ENCODE peak calls at places on chromosomes 16 and 17, in five cellular contexts. One of them, this sample, is unnamed.

GRCh38 chr17:2563061-2563460 is 30.4 kb upstream of the PAFAH1B1 start:
- DNase-seq in H9: no peak
- DNase-seq in BE2C: peak; percentile 16
- DNase-seq in D721Med: no peak
- DNase-seq in GM13977: no peak
- DNase-seq in this sample: no peak

GRCh38 chr17:41659813-41660212 is 28.9 kb upstream of the EIF1 start:
- DNase-seq in H9: no peak
- DNase-seq in BE2C: no peak
- DNase-seq in GM13977: peak; percentile 6
- DNase-seq in D721Med: no peak
- DNase-seq in this sample: no peak

GRCh38 chr16:62194828-62195227 is 158.6 kb upstream of the CDH8 start:
- DNase-seq in D721Med: no peak
- DNase-seq in GM13977: no peak
- DNase-seq in BE2C: no peak
- DNase-seq in H9: no peak
- DNase-seq in this sample: no peak

GRCh38 chr16:25256821-25257503 is 683 bp downstream of the ZKSCAN2 start:
- DNase-seq in H9: peak; percentile 43
- DNase-seq in BE2C: peak; percentile 48
- DNase-seq in GM13977: peak; percentile 28
- DNase-seq in D721Med: no peak
- DNase-seq in this sample: peak; percentile 41

GRCh38 chr17:80647746-80648145 is 103.1 kb downstream of the RPTOR start:
- DNase-seq in GM13977: no peak
- DNase-seq in BE2C: no peak
- DNase-seq in D721Med: no peak
- DNase-seq in H9: no peak
- DNase-seq in this sample: no peak

GRCh38 chr17:11642655-11643054 is 44.4 kb downstream of the DNAH9 start:
- DNase-seq in D721Med: no peak
- DNase-seq in H9: no peak
- DNase-seq in BE2C: no peak
- DNase-seq in GM13977: no peak
- DNase-seq in this sample: no peak

GRCh38 chr16:84975066-84975465 is 36.3 kb downstream of the ZDHHC7 start:
- DNase-seq in BE2C: no peak
- DNase-seq in D721Med: no peak
- DNase-seq in H9: no peak
- DNase-seq in GM13977: no peak
- DNase-seq in this sample: no peak

GRCh38 chr16:87897563-87898505 is 28.5 kb upstream of the SLC7A5 start:
- DNase-seq in D721Med: no peak
- DNase-seq in BE2C: peak; percentile 40
- DNase-seq in GM13977: no peak
- DNase-seq in H9: no peak
- DNase-seq in this sample: no peak

GRCh38 chr17:47844814-47845453 is 3.9 kb upstream of the SCRN2 start:
- DNase-seq in H9: no peak
- DNase-seq in GM13977: no peak
- DNase-seq in BE2C: no peak
- DNase-seq in D721Med: no peak
- DNase-seq in this sample: no peak

GRCh38 chr16:14151256-14152030 is 80.3 kb downstream of the MRTFB start:
- DNase-seq in H9: no peak
- DNase-seq in GM13977: no peak
- DNase-seq in D721Med: no peak
- DNase-seq in BE2C: no peak
- DNase-seq in this sample: no peak

GRCh38 chr16:31196324-31197088 is 6.1 kb downstream of the PYCARD start:
- DNase-seq in BE2C: no peak
- DNase-seq in D721Med: no peak
- DNase-seq in H9: no peak
- DNase-seq in GM13977: no peak
- DNase-seq in this sample: no peak

GRCh38 chr16:783404-784161 is 4.6 kb downstream of the RPUSD1 start:
- DNase-seq in BE2C: peak; percentile 45
- DNase-seq in H9: no peak
- DNase-seq in GM13977: no peak
- DNase-seq in D721Med: no peak
- DNase-seq in this sample: no peak

GRCh38 chr16:54208262-54208661 is 78.3 kb downstream of the IRX3 start:
- DNase-seq in GM13977: no peak
- DNase-seq in H9: no peak
- DNase-seq in D721Med: no peak
- DNase-seq in BE2C: no peak
- DNase-seq in this sample: no peak

GRCh38 chr17:70646673-70647072 is 477.3 kb downstream of the KCNJ2 start:
- DNase-seq in BE2C: no peak
- DNase-seq in D721Med: no peak
- DNase-seq in H9: no peak
- DNase-seq in GM13977: no peak
- DNase-seq in this sample: no peak

GRCh38 chr17:68533887-68534700 is 21.9 kb downstream of the PRKAR1A start:
- DNase-seq in BE2C: no peak
- DNase-seq in D721Med: no peak
- DNase-seq in GM13977: no peak
- DNase-seq in H9: no peak
- DNase-seq in this sample: no peak

GRCh38 chr17:78343099-78343432 is 16.8 kb downstream of the SOCS3 start:
- DNase-seq in BE2C: no peak
- DNase-seq in H9: peak; percentile 75
- DNase-seq in GM13977: no peak
- DNase-seq in D721Med: no peak
- DNase-seq in this sample: no peak

GRCh38 chr17:45092932-45093430 is 31.9 kb downstream of the NMT1 start:
- DNase-seq in H9: no peak
- DNase-seq in D721Med: no peak
- DNase-seq in BE2C: no peak
- DNase-seq in GM13977: no peak
- DNase-seq in this sample: no peak

GRCh38 chr16:50160495-50161164 is 7.5 kb downstream of the TENT4B start:
- DNase-seq in BE2C: no peak
- DNase-seq in GM13977: no peak
- DNase-seq in H9: no peak
- DNase-seq in D721Med: no peak
- DNase-seq in this sample: no peak

GRCh38 chr17:69908599-69909368 is 166.2 kb upstream of the KCNJ16 start:
- DNase-seq in GM13977: no peak
- DNase-seq in BE2C: no peak
- DNase-seq in H9: no peak
- DNase-seq in D721Med: no peak
- DNase-seq in this sample: no peak

GRCh38 chr16:80718480-80719220 is 85.7 kb downstream of the CDYL2 start:
- DNase-seq in GM13977: no peak
- DNase-seq in D721Med: no peak
- DNase-seq in H9: peak; percentile 50
- DNase-seq in BE2C: no peak
- DNase-seq in this sample: no peak

GRCh38 chr17:63503330-63503685 is 19.9 kb upstream of the KCNH6 start:
- DNase-seq in BE2C: no peak
- DNase-seq in D721Med: no peak
- DNase-seq in GM13977: no peak
- DNase-seq in H9: no peak
- DNase-seq in this sample: no peak

GRCh38 chr17:82689077-82689476 is 9.4 kb downstream of the RAB40B start:
- DNase-seq in H9: no peak
- DNase-seq in D721Med: no peak
- DNase-seq in GM13977: no peak
- DNase-seq in BE2C: no peak
- DNase-seq in this sample: no peak

GRCh38 chr16:85390511-85391174 is 222.5 kb upstream of the GSE1 start:
- DNase-seq in GM13977: no peak
- DNase-seq in H9: no peak
- DNase-seq in D721Med: no peak
- DNase-seq in BE2C: peak; percentile 95
- DNase-seq in this sample: peak; percentile 57

GRCh38 chr17:7707446-7707845 is 2.4 kb downstream of the EFNB3 start:
- DNase-seq in GM13977: no peak
- DNase-seq in D721Med: no peak
- DNase-seq in BE2C: no peak
- DNase-seq in H9: peak; percentile 59
- DNase-seq in this sample: no peak

GRCh38 chr17:17877548-17878358 is 41.0 kb upstream of the SREBF1 start:
- DNase-seq in H9: peak; percentile 75
- DNase-seq in D721Med: no peak
- DNase-seq in GM13977: no peak
- DNase-seq in BE2C: peak; percentile 27
- DNase-seq in this sample: peak; percentile 37

GRCh38 chr16:89397331-89397861 is 93.0 kb downstream of the ANKRD11 start:
- DNase-seq in BE2C: no peak
- DNase-seq in D721Med: no peak
- DNase-seq in H9: no peak
- DNase-seq in GM13977: no peak
- DNase-seq in this sample: no peak

GRCh38 chr17:13415877-13416416 is 185.8 kb downstream of the HS3ST3A1 start:
- DNase-seq in GM13977: no peak
- DNase-seq in D721Med: no peak
- DNase-seq in H9: no peak
- DNase-seq in BE2C: peak; percentile 75
- DNase-seq in this sample: no peak

GRCh38 chr17:79789943-79790804 is 6.7 kb downstream of the CBX8 start:
- DNase-seq in GM13977: peak; percentile 94
- DNase-seq in BE2C: peak; percentile 78
- DNase-seq in H9: peak; percentile 81
- DNase-seq in D721Med: peak; percentile 96
- DNase-seq in this sample: peak; percentile 71

GRCh38 chr16:27817038-27817437 is 246.5 kb downstream of the GSG1L start:
- DNase-seq in D721Med: no peak
- DNase-seq in GM13977: no peak
- DNase-seq in BE2C: no peak
- DNase-seq in H9: no peak
- DNase-seq in this sample: no peak

GRCh38 chr17:80731255-80731840 is 186.7 kb downstream of the RPTOR start:
- DNase-seq in H9: no peak
- DNase-seq in GM13977: no peak
- DNase-seq in BE2C: no peak
- DNase-seq in D721Med: no peak
- DNase-seq in this sample: no peak

GRCh38 chr16:80347900-80348299 is 192.9 kb upstream of the DYNLRB2 start:
- DNase-seq in H9: no peak
- DNase-seq in BE2C: no peak
- DNase-seq in GM13977: no peak
- DNase-seq in D721Med: no peak
- DNase-seq in this sample: no peak

GRCh38 chr17:64732336-64733006 is 70.4 kb upstream of the SMURF2 start:
- DNase-seq in BE2C: no peak
- DNase-seq in GM13977: no peak
- DNase-seq in H9: no peak
- DNase-seq in D721Med: no peak
- DNase-seq in this sample: no peak
- TF ChIP-seq CTCF in BE2C: no peak
- TF ChIP-seq CTCF in GM13977: no peak
- TF ChIP-seq CTCF in H9: no peak
- TF ChIP-seq CTCF in D721Med: no peak
- TF ChIP-seq CTCF in this sample: no peak

DNA sequence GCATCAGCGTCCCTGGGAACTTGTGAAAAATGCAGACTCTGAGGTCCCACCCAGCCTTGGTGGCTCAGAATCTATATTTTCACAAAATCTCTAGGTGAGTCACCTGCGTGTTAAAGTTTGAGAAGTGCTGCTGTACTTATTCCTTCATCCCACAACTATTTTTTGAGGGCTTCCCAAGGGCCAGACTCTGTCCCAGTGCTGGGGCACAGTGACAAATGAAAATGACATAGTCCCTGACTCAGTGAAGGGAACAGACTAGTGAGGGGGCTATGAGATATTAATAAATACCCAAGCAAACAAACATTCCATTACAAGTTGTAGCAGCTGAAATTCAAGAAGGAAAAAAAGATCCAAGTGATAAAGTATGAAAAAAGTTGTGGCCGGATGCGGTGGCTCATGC is 9.9 kb upstream of the EMP2 start:
- DNase-seq in H9: no peak
- DNase-seq in GM13977: no peak
- DNase-seq in BE2C: no peak
- DNase-seq in D721Med: no peak
- DNase-seq in this sample: no peak
- TF ChIP-seq CTCF in H9: no peak
- TF ChIP-seq CTCF in GM13977: no peak
- TF ChIP-seq CTCF in BE2C: no peak
- TF ChIP-seq CTCF in D721Med: no peak
- TF ChIP-seq CTCF in this sample: no peak

GRCh38 chr16:69707920-69708683 is 18.3 kb downstream of the NQO1 start:
- DNase-seq in GM13977: no peak
- DNase-seq in BE2C: no peak
- DNase-seq in D721Med: no peak
- DNase-seq in H9: no peak
- DNase-seq in this sample: no peak

GRCh38 chr16:69706975-69707340 is 19.4 kb downstream of the NQO1 start:
- DNase-seq in BE2C: no peak
- DNase-seq in D721Med: no peak
- DNase-seq in H9: no peak
- DNase-seq in GM13977: no peak
- DNase-seq in this sample: no peak

GRCh38 chr16:69711115-69711740 is 15.1 kb downstream of the NQO1 start:
- DNase-seq in H9: no peak
- DNase-seq in D721Med: no peak
- DNase-seq in BE2C: no peak
- DNase-seq in GM13977: no peak
- DNase-seq in this sample: no peak

GRCh38 chr16:69712277-69712676 is 14.1 kb downstream of the NQO1 start:
- DNase-seq in BE2C: no peak
- DNase-seq in D721Med: no peak
- DNase-seq in GM13977: no peak
- DNase-seq in H9: no peak
- DNase-seq in this sample: no peak

GRCh38 chr16:69709456-69710084 is 16.8 kb downstream of the NQO1 start:
- DNase-seq in BE2C: no peak
- DNase-seq in D721Med: peak; percentile 19
- DNase-seq in GM13977: peak; percentile 52
- DNase-seq in H9: no peak
- DNase-seq in this sample: no peak
- TF ChIP-seq CTCF in BE2C: peak; percentile 66
- TF ChIP-seq CTCF in D721Med: peak; percentile 80
- TF ChIP-seq CTCF in GM13977: peak; percentile 63
- TF ChIP-seq CTCF in H9: peak; percentile 81
- TF ChIP-seq CTCF in this sample: peak; percentile 75

GRCh38 chr17:19759934-19760530 is 11.9 kb upstream of the ALDH3A1 start:
- DNase-seq in BE2C: no peak
- DNase-seq in D721Med: no peak
- DNase-seq in GM13977: no peak
- DNase-seq in H9: peak; percentile 63
- DNase-seq in this sample: no peak

GRCh38 chr17:19760781-19761180 is 12.7 kb upstream of the ALDH3A1 start:
- DNase-seq in GM13977: no peak
- DNase-seq in H9: no peak
- DNase-seq in BE2C: no peak
- DNase-seq in D721Med: no peak
- DNase-seq in this sample: no peak

GRCh38 chr17:19766016-19766415 is 17.9 kb upstream of the ALDH3A1 start:
- DNase-seq in H9: no peak
- DNase-seq in GM13977: no peak
- DNase-seq in D721Med: no peak
- DNase-seq in BE2C: no peak
- DNase-seq in this sample: no peak

GRCh38 chr17:19763416-19763815 is 15.3 kb upstream of the ALDH3A1 start:
- DNase-seq in H9: no peak
- DNase-seq in BE2C: no peak
- DNase-seq in GM13977: no peak
- DNase-seq in D721Med: no peak
- DNase-seq in this sample: no peak

GRCh38 chr17:19762515-19762961 is 14.4 kb upstream of the ALDH3A1 start:
- DNase-seq in BE2C: peak; percentile 51
- DNase-seq in H9: peak; percentile 95
- DNase-seq in GM13977: peak; percentile 80
- DNase-seq in D721Med: no peak
- DNase-seq in this sample: peak; percentile 87
- TF ChIP-seq CTCF in BE2C: peak; percentile 46
- TF ChIP-seq CTCF in H9: peak; percentile 89
- TF ChIP-seq CTCF in GM13977: peak; percentile 81
- TF ChIP-seq CTCF in D721Med: peak; percentile 33
- TF ChIP-seq CTCF in this sample: peak; percentile 71